ENCODE peak calls at places on chromosomes 13 and 19, in four cellular contexts. D is WTC11, O is GM12878, R is K562. I is an unnamed sample.
A peak's percentile ranks its signal among the peaks of the same experiment; 100 is the strongest.

GRCh38 chr13:113545455-113545930 is 39.1 kb upstream of the TFDP1 start:
- DNase-seq in D (no peak), O (no peak), R (no peak), I (peak; percentile 59)

GRCh38 chr13:66501187-66501586 is 728.9 kb downstream of the PCDH9 start:
- DNase-seq in D (no peak), O (no peak), R (no peak), I (no peak)

GRCh38 chr19:44587863-44588752 is 25.3 kb upstream of the IGSF23 start:
- DNase-seq in D (no peak), O (no peak), R (no peak), I (no peak)

GRCh38 chr13:95713651-95714050 is 36.7 kb downstream of the DNAJC3 start:
- DNase-seq in D (no peak), O (no peak), R (no peak), I (no peak)

GRCh38 chr13:63773476-63773875 is 2357.8 kb upstream of the PCDH20 start:
- DNase-seq in D (no peak), O (no peak), R (no peak), I (no peak)

GRCh38 chr19:47891923-47892666 is 6.0 kb upstream of the SULT2A1 start:
- DNase-seq in D (no peak), O (no peak), R (peak; percentile 81), I (no peak)

GRCh38 chr13:32837973-32838940 is 178.0 kb upstream of the KL start:
- DNase-seq in D (no peak), O (no peak), R (no peak), I (no peak)

GRCh38 chr19:13070425-13071140 is 32.1 kb downstream of the LYL1 start:
- DNase-seq in D (no peak), O (no peak), R (no peak), I (no peak)

GRCh38 chr19:11927227-11927626 is 2.3 kb downstream of the ZNF700 start:
- DNase-seq in D (no peak), O (no peak), R (no peak), I (no peak)

GRCh38 chr19:16160943-16161560 is 12.3 kb downstream of the CIB3 start:
- DNase-seq in D (no peak), O (no peak), R (peak; percentile 27), I (no peak)

GRCh38 chr13:72565893-72566292 is 161.5 kb downstream of the MZT1 start:
- DNase-seq in D (no peak), O (no peak), R (peak; percentile 2), I (peak; percentile 11)

GRCh38 chr19:45508931-45509691 is 1.8 kb downstream of the VASP start:
- DNase-seq in D (peak; percentile 74), O (peak; percentile 69), R (peak; percentile 89), I (peak; percentile 87)

GRCh38 chr19:17236414-17236716 is 9.4 kb downstream of the NR2F6 start:
- DNase-seq in D (no peak), O (no peak), R (no peak), I (no peak)

GRCh38 chr13:113092776-113093579 is 12.6 kb upstream of the F7 start:
- DNase-seq in D (no peak), O (no peak), R (no peak), I (no peak)

GRCh38 chr13:113643593-113643992 is 14.4 kb downstream of the ATP4B start:
- DNase-seq in D (no peak), O (no peak), R (no peak), I (no peak)

GRCh38 chr19:51111606-51112005 is 3.4 kb upstream of the CTU1 start:
- DNase-seq in D (no peak), O (no peak), R (no peak), I (no peak)

GRCh38 chr19:9667898-9668297 is 7.0 kb downstream of the ZNF562 start:
- DNase-seq in D (no peak), O (no peak), R (no peak), I (no peak)

GRCh38 chr13:45142440-45143345 is 22.4 kb downstream of the GTF2F2 start:
- DNase-seq in D (no peak), O (no peak), R (no peak), I (no peak)

GRCh38 chr19:50815443-50815842 is 8.1 kb downstream of the KLK1 start:
- DNase-seq in D (no peak), O (no peak), R (peak; percentile 68), I (peak; percentile 12)

GRCh38 chr19:44643605-44644390 is at the start of gene PVR:
- DNase-seq in D (peak; percentile 61), O (no peak), R (peak; percentile 79), I (peak; percentile 95)

GRCh38 chr19:10919352-10920287 is 8.8 kb downstream of the YIPF2 start:
- DNase-seq in D (no peak), O (no peak), R (no peak), I (no peak)

GRCh38 chr19:36417752-36418286 is 625 bp downstream of the ZFP82 start:
- DNase-seq in D (peak; percentile 32), O (no peak), R (peak; percentile 5), I (no peak)

GRCh38 chr19:53549354-53549753 is 11.4 kb downstream of the ZNF331 start:
- DNase-seq in D (no peak), O (no peak), R (no peak), I (no peak)

GRCh38 chr13:35714588-35714987 is 238.1 kb upstream of the MAB21L1 start:
- DNase-seq in D (no peak), O (no peak), R (no peak), I (peak; percentile 83)

GRCh38 chr19:43574424-43575155 is 737 bp downstream of the XRCC1 start:
- DNase-seq in D (no peak), O (no peak), R (no peak), I (no peak)

GRCh38 chr13:21812192-21812626 is 141.3 kb downstream of the FGF9 start:
- DNase-seq in D (no peak), O (no peak), R (no peak), I (no peak)

GRCh38 chr13:27830010-27830409 is 37.7 kb downstream of the GSX1 start:
- DNase-seq in D (peak; percentile 82), O (no peak), R (peak; percentile 78), I (peak; percentile 86)

GRCh38 chr19:53086949-53087348 is 16.3 kb downstream of the ZNF160 start:
- DNase-seq in D (no peak), O (no peak), R (no peak), I (no peak)

GRCh38 chr13:110485604-110486003 is 75.9 kb downstream of the RAB20 start:
- DNase-seq in D (peak; percentile 86), O (no peak), R (no peak), I (no peak)

GRCh38 chr13:59374720-59375119 is 789.0 kb downstream of the DIAPH3 start:
- DNase-seq in D (no peak), O (no peak), R (no peak), I (no peak)

GRCh38 chr13:34546841-34547240 is 395.2 kb upstream of the NBEA start:
- DNase-seq in D (no peak), O (no peak), R (no peak), I (no peak)

DNA sequence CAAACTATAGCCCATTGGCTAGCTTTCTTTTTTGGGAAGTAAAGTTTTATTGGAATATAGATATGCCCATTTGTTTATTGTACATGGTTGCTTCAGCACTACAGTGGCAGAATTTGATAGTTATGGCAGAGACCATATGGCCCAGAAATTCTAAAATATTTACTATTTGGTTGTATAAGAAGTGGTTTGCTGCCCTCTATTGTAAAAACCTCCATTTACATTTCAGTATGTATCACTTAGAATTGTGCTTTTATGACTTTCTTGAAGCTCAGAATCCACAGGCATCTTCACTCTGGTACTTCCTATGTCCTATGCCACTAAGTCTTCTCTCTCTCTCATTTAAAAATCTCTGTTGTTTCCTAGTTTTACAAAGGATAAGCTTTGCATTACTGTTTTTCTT is 37.7 kb downstream of the DLEU7 start:
- DNase-seq in D (no peak), O (no peak), R (no peak), I (no peak)
- TF ChIP-seq USF1 in D (no peak), O (no peak), R (no peak), I (no peak)

GRCh38 chr13:77619655-77620054 is 77.8 kb upstream of the SLAIN1 start:
- DNase-seq in D (no peak), O (no peak), R (no peak), I (no peak)
- TF ChIP-seq USF1 in D (no peak), O (no peak), R (no peak), I (no peak)

DNA sequence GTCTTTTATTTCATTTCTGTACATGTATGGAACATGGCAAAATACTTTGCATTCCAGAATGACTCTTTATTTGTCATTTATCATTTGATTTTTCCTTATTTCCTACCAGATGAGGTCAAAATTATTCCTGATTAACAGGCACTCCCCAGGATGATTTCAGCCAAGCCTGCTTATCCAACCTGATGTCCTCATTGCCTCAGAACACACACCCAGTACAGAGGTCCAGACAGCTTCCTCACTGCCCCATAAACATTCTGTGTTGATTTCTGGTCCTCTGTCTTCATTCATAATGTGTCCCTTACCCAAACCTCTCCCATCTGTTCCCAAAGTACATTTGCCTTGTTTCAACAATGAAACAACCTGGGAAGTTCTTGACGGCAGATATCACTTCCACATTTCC is 367.4 kb downstream of the MTUS2 start:
- DNase-seq in D (no peak), O (no peak), R (no peak), I (no peak)
- TF ChIP-seq USF1 in D (no peak), O (no peak), R (no peak), I (no peak)

GRCh38 chr19:28727133-28727834 is 485.7 kb downstream of the UQCRFS1 start:
- DNase-seq in D (peak; percentile 89), O (no peak), R (peak; percentile 93), I (peak; percentile 65)
- TF ChIP-seq USF1 in D (no peak), O (no peak), R (no peak), I (no peak)

DNA sequence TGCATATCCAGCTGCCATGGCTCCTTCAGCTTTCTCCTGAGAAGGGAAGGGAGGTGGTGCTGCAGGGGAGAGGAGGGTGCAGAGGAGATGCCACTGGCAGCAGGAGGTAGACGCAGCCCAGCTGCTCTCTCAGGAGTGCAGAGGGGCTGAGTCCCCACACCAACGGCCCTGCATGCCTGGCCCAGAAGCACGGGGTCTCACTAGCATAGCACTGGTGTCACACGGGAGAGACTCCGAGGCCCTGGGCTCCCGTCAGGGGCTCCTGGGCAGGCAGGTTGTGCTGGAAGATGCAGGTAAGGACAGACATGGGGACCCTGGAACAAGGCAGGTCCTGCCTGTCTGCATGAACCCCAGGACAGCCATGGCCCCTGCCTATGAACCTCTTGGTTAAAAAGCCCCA is 80.1 kb downstream of the C1QTNF9 start:
- DNase-seq in D (no peak), O (no peak), R (no peak), I (no peak)
- TF ChIP-seq USF1 in D (no peak), O (no peak), R (no peak), I (no peak)

DNA sequence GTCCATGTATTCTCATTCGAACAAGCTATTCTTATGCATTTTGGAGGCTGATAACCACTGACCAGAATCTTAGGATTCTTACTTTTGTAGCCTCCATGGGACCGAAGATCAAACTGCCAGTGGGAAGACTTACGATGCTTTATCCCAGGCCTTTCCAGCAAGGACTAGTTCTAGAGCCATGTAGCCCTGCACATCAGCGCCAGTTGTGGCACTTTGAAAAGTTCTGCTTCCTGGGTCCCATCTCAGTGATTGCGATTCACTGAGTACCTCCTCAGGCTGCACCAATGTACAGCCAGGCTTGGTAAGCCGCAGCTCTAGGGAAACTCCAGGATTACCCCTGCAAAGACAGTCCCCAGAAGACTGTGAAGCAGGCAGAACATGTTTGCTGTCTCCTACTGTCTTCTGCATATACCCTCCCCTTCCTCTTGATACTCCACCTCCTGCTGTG is 18.9 kb upstream of the ENOX1 start:
- DNase-seq in D (no peak), O (no peak), R (no peak), I (no peak)
- TF ChIP-seq USF1 in D (no peak), O (no peak), R (no peak), I (no peak)

DNA sequence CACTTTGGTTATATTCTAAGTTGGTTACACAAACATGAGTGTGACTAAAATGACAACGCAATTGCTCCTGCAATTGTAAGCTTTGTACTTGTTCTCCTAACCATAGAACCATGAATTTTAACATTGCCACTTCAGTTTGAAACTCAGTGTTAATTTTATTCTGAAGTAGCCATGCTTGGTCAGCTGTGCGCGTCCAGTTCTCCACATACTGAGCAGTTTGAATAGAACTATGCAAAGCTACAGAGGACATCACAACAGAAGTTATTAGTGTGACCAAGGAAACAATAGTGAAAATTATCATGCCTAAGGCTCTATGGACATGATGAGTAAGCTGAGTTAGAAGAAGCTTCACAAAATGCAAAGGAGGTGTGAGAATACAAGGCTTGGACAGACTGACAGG is 19.6 kb upstream of the ZNF100 start:
- DNase-seq in D (no peak), O (no peak), R (no peak), I (no peak)
- TF ChIP-seq USF1 in D (no peak), O (no peak), R (no peak), I (no peak)